ENCODE peak calls at places on chromosomes 4 and X, in four cellular contexts. Q is non-pigmented ciliary epithelial cell, D is gastrocnemius medialis, P is brain microvascular endothelial cell. K is an unnamed sample.

GRCh38 chr4:187010052-187010451 is 286.4 kb upstream of the FAT1 start:
- DNase-seq in Q (no peak), D (no peak), P (peak), K (no peak)

GRCh38 chr4:6695660-6696581 is 2.2 kb downstream of the S100P start:
- DNase-seq in Q (no peak), D (no peak), P (no peak), K (no peak)

GRCh38 chrX:72038016-72038415 is 93.7 kb downstream of the RTL5 start:
- DNase-seq in Q (no peak), D (no peak), P (no peak), K (no peak)

GRCh38 chr4:15883611-15884243 is 54.8 kb downstream of the FGFBP1 start:
- DNase-seq in Q (no peak), D (no peak), P (no peak), K (no peak)

GRCh38 chr4:105666693-105667092 is 41.8 kb downstream of the INTS12 start:
- DNase-seq in Q (no peak), D (no peak), P (peak), K (peak)

GRCh38 chrX:39527045-39527444 is 570.7 kb downstream of the BCOR start:
- DNase-seq in Q (peak), D (no peak), P (peak), K (no peak)

GRCh38 chr4:152968806-152969394 is 32.8 kb downstream of the FHDC1 start:
- DNase-seq in Q (no peak), D (no peak), P (no peak), K (no peak)

GRCh38 chr4:82839624-82840023 is 41.0 kb upstream of the SCD5 start:
- DNase-seq in Q (peak), D (no peak), P (no peak), K (no peak)

GRCh38 chr4:150562751-150563150 is 19.2 kb upstream of the MAB21L2 start:
- DNase-seq in Q (no peak), D (no peak), P (no peak), K (no peak)

GRCh38 chr4:3729188-3729884 is 36.8 kb upstream of the ADRA2C start:
- DNase-seq in Q (no peak), D (no peak), P (no peak), K (peak)

GRCh38 chrX:29071525-29071924 is 484.3 kb downstream of the IL1RAPL1 start:
- DNase-seq in Q (peak), D (no peak), P (no peak), K (no peak)